ENCODE peak calls at places on chromosomes 3 and 15, in six cellular contexts. One of them, this sample, is unnamed.

GRCh38 chr3:57046120-57046519 is 14.3 kb upstream of the SPATA12 start:
- DNase-seq in fibroblast of the conjunctiva: no peak
- DNase-seq in IMR-90: no peak
- DNase-seq in Kasumi-1: no peak
- DNase-seq in effector memory CD8-positive, alpha-beta T cell: no peak
- DNase-seq in activated gamma-delta T cell: no peak
- DNase-seq in this sample: no peak

GRCh38 chr15:69893863-69894262 is 203.9 kb downstream of the TLE3 start:
- DNase-seq in Kasumi-1: no peak
- DNase-seq in effector memory CD8-positive, alpha-beta T cell: no peak
- DNase-seq in IMR-90: peak; percentile 60
- DNase-seq in activated gamma-delta T cell: no peak
- DNase-seq in fibroblast of the conjunctiva: peak; percentile 1
- DNase-seq in this sample: no peak

GRCh38 chr15:75828429-75828828 is 14.8 kb upstream of the UBE2Q2 start:
- DNase-seq in effector memory CD8-positive, alpha-beta T cell: no peak
- DNase-seq in fibroblast of the conjunctiva: no peak
- DNase-seq in Kasumi-1: no peak
- DNase-seq in activated gamma-delta T cell: no peak
- DNase-seq in IMR-90: no peak
- DNase-seq in this sample: no peak

GRCh38 chr3:149536429-149536828 is 61.9 kb downstream of the TM4SF4 start:
- DNase-seq in effector memory CD8-positive, alpha-beta T cell: no peak
- DNase-seq in IMR-90: no peak
- DNase-seq in activated gamma-delta T cell: no peak
- DNase-seq in Kasumi-1: no peak
- DNase-seq in fibroblast of the conjunctiva: no peak
- DNase-seq in this sample: no peak

GRCh38 chr3:32469151-32469874 is 33.3 kb downstream of the CMTM6 start:
- DNase-seq in IMR-90: no peak
- DNase-seq in Kasumi-1: no peak
- DNase-seq in activated gamma-delta T cell: no peak
- DNase-seq in fibroblast of the conjunctiva: peak; percentile 47
- DNase-seq in effector memory CD8-positive, alpha-beta T cell: no peak
- DNase-seq in this sample: no peak

GRCh38 chr15:71687902-71688508 is 122.3 kb upstream of the NR2E3 start:
- DNase-seq in IMR-90: peak; percentile 77
- DNase-seq in Kasumi-1: no peak
- DNase-seq in activated gamma-delta T cell: no peak
- DNase-seq in fibroblast of the conjunctiva: no peak
- DNase-seq in effector memory CD8-positive, alpha-beta T cell: no peak
- DNase-seq in this sample: no peak

GRCh38 chr3:126357299-126358037 is at the start of gene KLF15:
- DNase-seq in activated gamma-delta T cell: peak; percentile 62
- DNase-seq in effector memory CD8-positive, alpha-beta T cell: peak; percentile 62
- DNase-seq in IMR-90: peak; percentile 72
- DNase-seq in fibroblast of the conjunctiva: peak; percentile 59
- DNase-seq in Kasumi-1: peak; percentile 48
- DNase-seq in this sample: peak; percentile 55

GRCh38 chr15:92158426-92158825 is 235.3 kb upstream of the ST8SIA2 start:
- DNase-seq in activated gamma-delta T cell: no peak
- DNase-seq in IMR-90: peak; percentile 2
- DNase-seq in fibroblast of the conjunctiva: no peak
- DNase-seq in Kasumi-1: no peak
- DNase-seq in effector memory CD8-positive, alpha-beta T cell: no peak
- DNase-seq in this sample: no peak

GRCh38 chr3:148861277-148861869 is 3.7 kb upstream of the CPA3 start:
- DNase-seq in IMR-90: peak; percentile 54
- DNase-seq in effector memory CD8-positive, alpha-beta T cell: no peak
- DNase-seq in activated gamma-delta T cell: no peak
- DNase-seq in Kasumi-1: peak; percentile 72
- DNase-seq in fibroblast of the conjunctiva: peak; percentile 72
- DNase-seq in this sample: peak; percentile 8

GRCh38 chr3:185733980-185734724 is 90.7 kb downstream of the IGF2BP2 start:
- DNase-seq in effector memory CD8-positive, alpha-beta T cell: no peak
- DNase-seq in fibroblast of the conjunctiva: peak; percentile 83
- DNase-seq in activated gamma-delta T cell: no peak
- DNase-seq in IMR-90: peak; percentile 89
- DNase-seq in Kasumi-1: peak; percentile 85
- DNase-seq in this sample: peak; percentile 65

GRCh38 chr3:172646439-172647015 is 64.3 kb downstream of the NCEH1 start:
- DNase-seq in activated gamma-delta T cell: no peak
- DNase-seq in fibroblast of the conjunctiva: peak; percentile 66
- DNase-seq in IMR-90: peak; percentile 67
- DNase-seq in Kasumi-1: no peak
- DNase-seq in effector memory CD8-positive, alpha-beta T cell: no peak
- DNase-seq in this sample: no peak

GRCh38 chr15:66862878-66863335 is 160.9 kb downstream of the SMAD6 start:
- DNase-seq in fibroblast of the conjunctiva: peak; percentile 68
- DNase-seq in Kasumi-1: peak; percentile 77
- DNase-seq in activated gamma-delta T cell: no peak
- DNase-seq in IMR-90: peak; percentile 87
- DNase-seq in effector memory CD8-positive, alpha-beta T cell: peak; percentile 63
- DNase-seq in this sample: peak; percentile 52

GRCh38 chr3:171001957-171002694 is 24.4 kb downstream of the SLC2A2 start:
- DNase-seq in Kasumi-1: peak; percentile 37
- DNase-seq in activated gamma-delta T cell: no peak
- DNase-seq in effector memory CD8-positive, alpha-beta T cell: no peak
- DNase-seq in IMR-90: peak; percentile 66
- DNase-seq in fibroblast of the conjunctiva: peak; percentile 34
- DNase-seq in this sample: peak; percentile 5

GRCh38 chr3:132254076-132254755 is 63.0 kb upstream of the ACP3 start:
- DNase-seq in activated gamma-delta T cell: no peak
- DNase-seq in fibroblast of the conjunctiva: no peak
- DNase-seq in IMR-90: peak; percentile 10
- DNase-seq in effector memory CD8-positive, alpha-beta T cell: no peak
- DNase-seq in Kasumi-1: no peak
- DNase-seq in this sample: no peak

GRCh38 chr3:139121513-139122220 is 77.0 kb upstream of the PRR23C start:
- DNase-seq in effector memory CD8-positive, alpha-beta T cell: no peak
- DNase-seq in Kasumi-1: no peak
- DNase-seq in IMR-90: peak; percentile 73
- DNase-seq in fibroblast of the conjunctiva: no peak
- DNase-seq in activated gamma-delta T cell: no peak
- DNase-seq in this sample: no peak

GRCh38 chr3:32613183-32613582 is 42.5 kb upstream of the DYNC1LI1 start:
- DNase-seq in effector memory CD8-positive, alpha-beta T cell: no peak
- DNase-seq in activated gamma-delta T cell: no peak
- DNase-seq in IMR-90: no peak
- DNase-seq in Kasumi-1: no peak
- DNase-seq in fibroblast of the conjunctiva: no peak
- DNase-seq in this sample: no peak

GRCh38 chr3:32880225-32880624 is 62.4 kb downstream of the TRIM71 start:
- DNase-seq in fibroblast of the conjunctiva: peak; percentile 6
- DNase-seq in Kasumi-1: no peak
- DNase-seq in IMR-90: no peak
- DNase-seq in effector memory CD8-positive, alpha-beta T cell: no peak
- DNase-seq in activated gamma-delta T cell: no peak
- DNase-seq in this sample: no peak

GRCh38 chr3:143070977-143071551 is 48.5 kb upstream of the CHST2 start:
- DNase-seq in fibroblast of the conjunctiva: peak; percentile 42
- DNase-seq in IMR-90: peak; percentile 82
- DNase-seq in Kasumi-1: no peak
- DNase-seq in activated gamma-delta T cell: no peak
- DNase-seq in effector memory CD8-positive, alpha-beta T cell: no peak
- DNase-seq in this sample: no peak